ENCODE peak calls at places on chromosomes 7 and 10, in four cellular contexts. U, P, F and Y are unnamed samples. For H3K4me1, the result is how much of the 10 kb centered on the place peaks cover.

GRCh38 chr10:126247454-126247975 is 140.8 kb downstream of the ADAM12 start:
- DNase-seq in U (no peak), P (peak), F (peak), Y (peak)

GRCh38 chr10:32980558-32981468 is 22.8 kb upstream of the ITGB1 start:
- DNase-seq in U (peak), P (peak), F (peak), Y (peak)

GRCh38 chr7:141562972-141563371 is 11.8 kb downstream of the AGK start:
- DNase-seq in U (no peak), P (no peak), F (no peak), Y (no peak)

GRCh38 chr10:21493841-21494220 is 31.7 kb downstream of the SKIDA1 start:
- DNase-seq in U (peak), P (no peak), F (no peak), Y (no peak)

GRCh38 chr10:12432402-12433189 is 83.2 kb downstream of the CAMK1D start:
- DNase-seq in U (peak), P (peak), F (no peak), Y (no peak)

GRCh38 chr10:5168897-5169296 is 16.1 kb downstream of the AKR1C8 start:
- DNase-seq in U (no peak), P (no peak), F (no peak), Y (no peak)

GRCh38 chr7:82616059-82616723 is 172.6 kb upstream of the CACNA2D1 start:
- DNase-seq in U (no peak), P (no peak), F (no peak), Y (no peak)

GRCh38 chr10:93061594-93062498 is 1.2 kb downstream of the CYP26C1 start:
- DNase-seq in U (peak), P (no peak), F (no peak), Y (no peak)

GRCh38 chr7:28005075-28005847 is 175.3 kb downstream of the JAZF1 start:
- DNase-seq in U (no peak), P (no peak), F (no peak), Y (no peak)

GRCh38 chr7:87312215-87312865 is 33.1 kb upstream of the CROT start:
- DNase-seq in U (no peak), P (peak), F (peak), Y (peak)

GRCh38 chr10:131663411-131663810 is 237.4 kb upstream of the PPP2R2D start:
- DNase-seq in U (no peak), P (no peak), F (peak), Y (no peak)

GRCh38 chr7:95811846-95812445 is 39.6 kb downstream of the DYNC1I1 start:
- DNase-seq in U (no peak), P (no peak), F (no peak), Y (no peak)

GRCh38 chr10:95262763-95263518 is 27.9 kb downstream of the PDLIM1 start:
- DNase-seq in U (no peak), P (no peak), F (no peak), Y (no peak)

GRCh38 chr10:131819241-131820072 is 81.4 kb upstream of the PPP2R2D start:
- DNase-seq in U (no peak), P (no peak), F (peak), Y (no peak)

GRCh38 chr7:23277359-23277989 is 21.7 kb upstream of the MALSU1 start:
- DNase-seq in U (no peak), P (peak), F (no peak), Y (no peak)

GRCh38 chr10:20115929-20116328 is 299.7 kb downstream of the PLXDC2 start:
- DNase-seq in U (no peak), P (no peak), F (no peak), Y (no peak)

GRCh38 chr10:35579726-35580420 is 25.3 kb upstream of the GJD4 start:
- DNase-seq in U (no peak), P (no peak), F (no peak), Y (no peak)

GRCh38 chr10:51246156-51246555 is 171.9 kb downstream of the PRKG1 start:
- DNase-seq in U (no peak), P (no peak), F (no peak), Y (no peak)

GRCh38 chr7:134175724-134176350 is 48.7 kb downstream of the LRGUK start:
- DNase-seq in U (no peak), P (no peak), F (no peak), Y (no peak)

GRCh38 chr10:73552819-73553218 is 38.3 kb downstream of the USP54 start:
- DNase-seq in U (no peak), P (no peak), F (no peak), Y (no peak)

GRCh38 chr10:49324711-49325110 is 25.7 kb downstream of the C10orf71 start:
- DNase-seq in U (no peak), P (no peak), F (peak), Y (no peak)
- H3K4me3 ChIP-seq in U (no peak), P (no peak), F (no peak), Y (no peak)

GRCh38 chr7:37341033-37341630 is 107.5 kb downstream of the ELMO1 start:
- DNase-seq in U (no peak), P (no peak), F (no peak), Y (no peak)
- H3K4me1 ChIP-seq in U (half or more), P (under half), F (under half), Y (under half)

GRCh38 chr7:139396323-139396951 is 36.7 kb downstream of the LUC7L2 start:
- DNase-seq in U (no peak), P (no peak), F (no peak), Y (no peak)
- H3K27ac ChIP-seq in U (no peak), P (no peak), F (no peak), Y (no peak)

DNA sequence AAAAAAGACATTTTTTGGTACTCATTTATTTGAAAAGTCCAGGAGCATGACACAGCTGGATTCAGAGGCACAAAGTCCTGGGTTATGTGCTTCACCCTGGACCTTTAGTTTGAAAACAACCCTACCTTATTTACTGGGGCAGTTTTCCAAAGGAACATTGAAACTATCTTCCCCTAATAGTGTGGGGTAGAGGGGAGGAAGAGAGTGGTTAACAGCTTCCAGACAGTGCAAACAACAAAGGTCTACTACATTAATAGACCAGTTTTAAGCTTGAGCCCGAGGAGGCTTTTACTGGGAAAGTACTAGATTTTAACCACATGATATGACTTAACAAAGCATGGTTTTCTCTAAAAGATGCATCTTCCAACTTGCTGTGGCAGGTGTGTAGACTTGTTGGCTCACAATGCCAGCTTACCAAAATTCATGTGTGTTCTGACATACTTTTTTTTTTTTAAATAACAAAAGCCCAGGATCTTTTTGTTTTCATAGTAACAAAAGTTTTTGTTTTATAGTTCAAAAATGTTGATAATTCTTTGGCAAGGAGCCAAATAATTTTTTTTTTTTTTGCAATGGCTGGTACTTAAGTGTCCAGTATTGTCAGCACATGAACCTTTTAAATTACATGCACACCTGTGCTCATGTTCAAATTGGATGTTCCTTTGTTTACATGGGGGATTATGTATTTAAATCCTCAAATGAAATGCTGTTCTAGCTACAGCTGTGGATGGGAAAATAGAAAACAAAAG is 1.8 kb downstream of the GSTO1 start:
- DNase-seq in U (no peak), P (no peak), F (no peak), Y (no peak)
- H3K4me3 ChIP-seq in U (peak), P (no peak), F (peak), Y (no peak)

GRCh38 chr10:11214407-11214806 is 196.7 kb downstream of the CELF2 start:
- DNase-seq in U (no peak), P (no peak), F (no peak), Y (no peak)

GRCh38 chr10:11212285-11212684 is 194.6 kb downstream of the CELF2 start:
- DNase-seq in U (no peak), P (no peak), F (no peak), Y (no peak)

GRCh38 chr10:11212686-11213085 is 195.0 kb downstream of the CELF2 start:
- DNase-seq in U (no peak), P (no peak), F (no peak), Y (no peak)

GRCh38 chr10:11215468-11215867 is 197.8 kb downstream of the CELF2 start:
- DNase-seq in U (no peak), P (no peak), F (no peak), Y (no peak)

GRCh38 chr10:11213156-11213555 is 195.5 kb downstream of the CELF2 start:
- DNase-seq in U (no peak), P (no peak), F (no peak), Y (no peak)
- H3K4me1 ChIP-seq in U (half or more), P (under half), F (half or more), Y (under half)

GRCh38 chr10:71035511-71036278 is 147.3 kb upstream of the PCBD1 start:
- DNase-seq in U (peak), P (no peak), F (no peak), Y (no peak)
- H3K27ac ChIP-seq in U (no peak), P (no peak), F (no peak), Y (no peak)

GRCh38 chr10:96987842-96988175 is 155.7 kb downstream of the LCOR start:
- DNase-seq in U (no peak), P (no peak), F (no peak), Y (no peak)

GRCh38 chr10:96987141-96987841 is 155.2 kb downstream of the LCOR start:
- DNase-seq in U (no peak), P (no peak), F (no peak), Y (no peak)

GRCh38 chr10:96988421-96988820 is 156.3 kb downstream of the LCOR start:
- DNase-seq in U (no peak), P (no peak), F (no peak), Y (no peak)

GRCh38 chr10:96984512-96985225 is 152.6 kb downstream of the LCOR start:
- DNase-seq in U (no peak), P (no peak), F (no peak), Y (no peak)

GRCh38 chr10:96986200-96986856 is 154.2 kb downstream of the LCOR start:
- DNase-seq in U (no peak), P (no peak), F (no peak), Y (no peak)
- H3K4me3 ChIP-seq in U (no peak), P (no peak), F (no peak), Y (no peak)

GRCh38 chr7:55248526-55248925 is 116.6 kb upstream of the LANCL2 start:
- DNase-seq in U (no peak), P (no peak), F (no peak), Y (no peak)

GRCh38 chr7:55249332-55249731 is 115.8 kb upstream of the LANCL2 start:
- DNase-seq in U (no peak), P (no peak), F (no peak), Y (peak)

GRCh38 chr7:55245271-55245723 is 119.8 kb upstream of the LANCL2 start:
- DNase-seq in U (no peak), P (no peak), F (no peak), Y (no peak)

GRCh38 chr7:55246181-55246580 is 119.0 kb upstream of the LANCL2 start:
- DNase-seq in U (no peak), P (no peak), F (no peak), Y (no peak)

GRCh38 chr7:55247466-55247865 is 117.7 kb upstream of the LANCL2 start:
- DNase-seq in U (no peak), P (no peak), F (no peak), Y (no peak)
- H3K4me1 ChIP-seq in U (under half), P (under half), F (under half), Y (under half)

DNA sequence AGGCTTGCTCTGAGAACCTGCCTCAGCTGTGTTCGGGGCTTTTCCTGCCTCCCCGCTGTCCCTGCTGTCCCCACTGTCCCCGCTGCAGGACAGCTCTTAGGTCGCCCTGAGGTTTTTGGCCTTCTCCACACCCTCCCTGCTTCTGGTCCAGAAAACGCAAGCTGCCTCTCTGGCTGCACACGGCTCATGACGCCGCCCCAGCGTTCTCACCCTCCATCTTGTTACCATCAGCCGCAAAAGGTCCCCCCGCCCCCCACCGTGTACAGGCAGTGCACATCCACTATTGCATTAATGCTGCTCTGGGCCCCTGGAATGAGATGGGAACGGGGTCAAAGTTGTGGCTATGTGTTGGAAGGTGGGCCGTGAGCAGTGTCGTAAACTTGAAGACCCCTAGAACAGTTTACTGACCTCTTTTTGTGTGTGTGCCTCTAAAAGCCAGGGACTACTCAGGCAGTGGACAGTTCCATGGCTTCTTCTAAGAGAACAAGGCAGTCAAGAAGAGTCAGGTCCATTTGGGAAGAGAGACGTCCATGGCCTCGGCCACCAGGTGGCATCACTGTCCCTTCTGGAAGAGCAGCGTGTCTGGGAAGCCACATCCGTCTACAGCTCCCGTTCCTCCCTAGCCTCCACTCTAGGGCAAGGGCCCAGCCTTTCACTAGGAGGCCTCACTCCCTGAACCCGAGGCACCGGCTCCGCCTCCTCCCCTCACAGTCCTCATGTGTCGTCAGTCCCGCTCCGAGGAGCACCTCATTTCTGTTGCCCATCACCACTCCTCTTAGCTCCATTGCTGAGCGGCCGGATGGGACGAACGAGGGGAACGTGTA is 38.5 kb upstream of the MKRN1 start:
- DNase-seq in U (peak), P (peak), F (peak), Y (peak)
- H3K27ac ChIP-seq in U (no peak), P (no peak), F (peak), Y (peak)